ENCODE peak calls at places on chromosomes 4 and X, in eight cellular contexts. G, Y, C, Z, B, W, X and I are unnamed samples.

GRCh38 chr4:2700031-2700430 is 56.1 kb downstream of the TNIP2 start:
- DNase-seq in G (no peak), Y (no peak), C (no peak), Z (no peak), B (no peak), W (no peak), X (no peak), I (no peak)

GRCh38 chrX:16436348-16437188 is 213.4 kb upstream of the S100G start:
- DNase-seq in G (peak), Y (peak), C (peak), Z (peak), B (no peak), W (peak), X (peak), I (peak)

GRCh38 chr4:14035076-14035475 is 407.6 kb upstream of the BOD1L1 start:
- DNase-seq in G (no peak), Y (no peak), C (no peak), Z (no peak), B (no peak), W (no peak), X (no peak), I (no peak)

GRCh38 chr4:102139932-102140331 is 205.3 kb downstream of the SLC39A8 start:
- DNase-seq in G (no peak), Y (no peak), C (no peak), Z (no peak), B (no peak), W (no peak), X (no peak), I (no peak)

GRCh38 chrX:153741446-153741845 is 16.8 kb downstream of the ABCD1 start:
- DNase-seq in G (no peak), Y (no peak), C (no peak), Z (no peak), B (no peak), W (no peak), X (no peak), I (no peak)

GRCh38 chrX:127552571-127552970 is 499.6 kb downstream of the ACTRT1 start:
- DNase-seq in G (no peak), Y (no peak), C (no peak), Z (no peak), B (no peak), W (no peak), X (no peak), I (no peak)

GRCh38 chr4:105277702-105278101 is 131.0 kb downstream of the TET2 start:
- DNase-seq in G (no peak), Y (no peak), C (no peak), Z (no peak), B (no peak), W (no peak), X (no peak), I (no peak)

GRCh38 chrX:3548743-3549441 is 164.6 kb downstream of the PRKX start:
- DNase-seq in G (no peak), Y (no peak), C (no peak), Z (no peak), B (peak), W (no peak), X (peak), I (no peak)

GRCh38 chr4:75249739-75250138 is 264.5 kb downstream of the RCHY1 start:
- DNase-seq in G (no peak), Y (no peak), C (no peak), Z (no peak), B (no peak), W (no peak), X (no peak), I (no peak)

GRCh38 chr4:165383757-165384156 is 4.9 kb downstream of the CPE start:
- DNase-seq in G (no peak), Y (no peak), C (no peak), Z (no peak), B (no peak), W (no peak), X (no peak), I (no peak)

GRCh38 chr4:120331486-120332281 is 265.0 kb upstream of the MAD2L1 start:
- DNase-seq in G (no peak), Y (peak), C (no peak), Z (no peak), B (no peak), W (no peak), X (no peak), I (peak)

GRCh38 chr4:125322363-125322730 is 7.6 kb downstream of the FAT4 start:
- DNase-seq in G (no peak), Y (no peak), C (no peak), Z (peak), B (no peak), W (no peak), X (no peak), I (no peak)

GRCh38 chr4:88225216-88226107 is 58.9 kb downstream of the PPM1K start:
- DNase-seq in G (no peak), Y (no peak), C (no peak), Z (no peak), B (no peak), W (no peak), X (no peak), I (no peak)

GRCh38 chr4:168765726-168766125 is 244.3 kb downstream of the CBR4 start:
- DNase-seq in G (no peak), Y (peak), C (peak), Z (peak), B (no peak), W (no peak), X (no peak), I (no peak)

GRCh38 chr4:176038789-176039188 is 26.9 kb upstream of the WDR17 start:
- DNase-seq in G (no peak), Y (no peak), C (no peak), Z (no peak), B (no peak), W (no peak), X (no peak), I (no peak)

GRCh38 chr4:78336093-78336943 is 215.3 kb upstream of the ANXA3 start:
- DNase-seq in G (no peak), Y (no peak), C (peak), Z (no peak), B (no peak), W (no peak), X (no peak), I (no peak)

GRCh38 chrX:153865685-153866084 is 20.3 kb downstream of the L1CAM start:
- DNase-seq in G (no peak), Y (no peak), C (no peak), Z (no peak), B (no peak), W (no peak), X (no peak), I (no peak)

GRCh38 chr4:107050525-107051135 is 14.5 kb upstream of the DKK2 start:
- DNase-seq in G (no peak), Y (no peak), C (no peak), Z (no peak), B (no peak), W (no peak), X (peak), I (no peak)

GRCh38 chr4:24979554-24979953 is 51.2 kb downstream of the LGI2 start:
- DNase-seq in G (no peak), Y (no peak), C (no peak), Z (peak), B (no peak), W (peak), X (no peak), I (no peak)

GRCh38 chr4:76803522-76803921 is 94.4 kb downstream of the SOWAHB start:
- DNase-seq in G (no peak), Y (peak), C (peak), Z (no peak), B (peak), W (no peak), X (no peak), I (no peak)

GRCh38 chr4:150982557-150983233 is 32.4 kb downstream of the LRBA start:
- DNase-seq in G (no peak), Y (no peak), C (no peak), Z (no peak), B (no peak), W (no peak), X (no peak), I (no peak)

GRCh38 chr4:128782875-128783614 is 26.5 kb upstream of the JADE1 start:
- DNase-seq in G (no peak), Y (no peak), C (no peak), Z (peak), B (no peak), W (no peak), X (no peak), I (no peak)

GRCh38 chr4:13983189-13983790 is 355.8 kb upstream of the BOD1L1 start:
- DNase-seq in G (no peak), Y (peak), C (no peak), Z (no peak), B (no peak), W (no peak), X (no peak), I (no peak)

GRCh38 chrX:111467896-111468295 is 43.5 kb upstream of the SERTM2 start:
- DNase-seq in G (no peak), Y (no peak), C (no peak), Z (peak), B (no peak), W (no peak), X (no peak), I (no peak)

GRCh38 chr4:138951764-138952163 is 63.8 kb upstream of the NOCT start:
- DNase-seq in G (no peak), Y (no peak), C (no peak), Z (peak), B (no peak), W (no peak), X (no peak), I (no peak)

GRCh38 chrX:79065696-79066095 is 78.8 kb upstream of the GPR174 start:
- DNase-seq in G (no peak), Y (no peak), C (no peak), Z (no peak), B (no peak), W (no peak), X (peak), I (no peak)

GRCh38 chr4:40736910-40737309 is 12.8 kb upstream of the NSUN7 start:
- DNase-seq in G (no peak), Y (no peak), C (no peak), Z (no peak), B (no peak), W (no peak), X (peak), I (peak)

GRCh38 chr4:168589154-168589553 is 92.3 kb downstream of the PALLD start:
- DNase-seq in G (no peak), Y (peak), C (peak), Z (peak), B (no peak), W (no peak), X (no peak), I (no peak)

GRCh38 chrX:22674947-22675346 is 324.8 kb upstream of the DDX53 start:
- DNase-seq in G (no peak), Y (no peak), C (no peak), Z (no peak), B (no peak), W (no peak), X (no peak), I (no peak)

GRCh38 chr4:185559913-185560281 is 24.6 kb upstream of the PDLIM3 start:
- DNase-seq in G (no peak), Y (peak), C (peak), Z (no peak), B (no peak), W (no peak), X (no peak), I (no peak)

GRCh38 chrX:42673411-42673810 is 104.6 kb downstream of the PPP1R2C start:
- DNase-seq in G (no peak), Y (no peak), C (no peak), Z (no peak), B (no peak), W (no peak), X (no peak), I (no peak)

GRCh38 chr4:150337709-150338108 is 244.2 kb upstream of the MAB21L2 start:
- DNase-seq in G (no peak), Y (no peak), C (no peak), Z (no peak), B (peak), W (no peak), X (no peak), I (no peak)

GRCh38 chr4:55312491-55313101 is 33.4 kb upstream of the SRD5A3 start:
- DNase-seq in G (peak), Y (peak), C (peak), Z (peak), B (no peak), W (peak), X (peak), I (peak)

GRCh38 chr4:169254546-169254983 is 16.2 kb downstream of the SH3RF1 start:
- DNase-seq in G (no peak), Y (no peak), C (no peak), Z (no peak), B (peak), W (peak), X (no peak), I (no peak)

GRCh38 chrX:114905251-114905650 is 112.2 kb downstream of the IL13RA2 start:
- DNase-seq in G (no peak), Y (no peak), C (no peak), Z (no peak), B (no peak), W (no peak), X (no peak), I (no peak)

GRCh38 chr4:79977131-79977840 is 95.7 kb downstream of the ANTXR2 start:
- DNase-seq in G (no peak), Y (no peak), C (no peak), Z (no peak), B (no peak), W (no peak), X (no peak), I (no peak)

GRCh38 chrX:69504626-69505612 is 793 bp downstream of the NALF2 start:
- DNase-seq in G (peak), Y (no peak), C (no peak), Z (no peak), B (no peak), W (peak), X (peak), I (no peak)

GRCh38 chrX:69505772-69506616 is 1.9 kb downstream of the NALF2 start:
- DNase-seq in G (no peak), Y (no peak), C (no peak), Z (no peak), B (no peak), W (peak), X (peak), I (no peak)

GRCh38 chrX:69503228-69503834 is 795 bp upstream of the NALF2 start:
- DNase-seq in G (no peak), Y (no peak), C (no peak), Z (no peak), B (no peak), W (no peak), X (peak), I (no peak)

GRCh38 chrX:69501433-69501832 is 2.7 kb upstream of the NALF2 start:
- DNase-seq in G (peak), Y (peak), C (no peak), Z (no peak), B (no peak), W (peak), X (peak), I (no peak)

DNA sequence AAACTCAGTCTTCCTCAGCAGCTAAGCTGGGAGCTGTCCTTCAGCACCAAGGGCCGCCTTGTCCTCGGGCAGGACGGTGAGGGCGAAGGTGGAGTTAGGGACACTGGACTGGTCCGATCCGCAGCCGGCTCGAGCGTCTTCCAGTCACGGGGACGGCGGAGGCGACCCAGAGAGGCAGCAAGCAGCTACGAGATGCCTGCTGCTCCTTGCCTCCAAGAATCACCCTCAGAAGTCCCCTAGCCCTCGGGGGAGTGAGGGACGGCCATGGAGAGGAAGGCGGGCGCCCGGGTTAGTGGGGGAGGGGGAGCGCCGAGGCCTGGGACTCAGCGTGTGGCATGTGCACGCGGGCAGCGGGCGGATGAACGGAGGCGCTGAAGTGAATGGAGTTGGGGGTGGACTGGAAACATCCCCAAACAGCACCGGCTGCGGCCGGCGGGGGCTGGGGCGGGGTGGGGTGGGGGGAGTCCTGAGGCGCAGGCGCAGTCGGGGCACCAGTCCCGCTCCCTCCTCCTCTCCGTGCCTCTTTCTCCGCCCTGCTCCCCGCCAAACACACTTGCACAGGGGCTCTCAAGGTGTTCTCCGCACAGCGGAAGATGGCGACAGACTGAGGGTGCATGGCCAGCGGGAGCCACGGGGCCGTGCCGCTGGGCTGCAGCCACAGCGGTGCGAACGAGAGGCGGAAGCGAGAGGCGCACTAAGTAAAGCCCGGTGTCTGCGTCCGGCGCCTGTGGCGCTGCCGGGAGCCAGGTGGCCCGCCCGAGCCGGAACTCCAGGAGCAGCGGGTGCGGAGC is at the start of gene NALF2:
- DNase-seq in G (peak), Y (peak), C (no peak), Z (peak), B (no peak), W (peak), X (peak), I (peak)
- TF ChIP-seq CTCF in G (no peak), Y (no peak), C (no peak), Z (no peak), B (no peak), W (no peak), X (no peak), I (no peak)

GRCh38 chr4:6910340-6910959 is 824 bp downstream of the TBC1D14 start:
- DNase-seq in G (peak), Y (peak), C (no peak), Z (no peak), B (no peak), W (no peak), X (no peak), I (no peak)
- TF ChIP-seq CTCF in G (peak), Y (peak), C (no peak), Z (no peak), B (peak), W (no peak), X (peak), I (no peak)

DNA sequence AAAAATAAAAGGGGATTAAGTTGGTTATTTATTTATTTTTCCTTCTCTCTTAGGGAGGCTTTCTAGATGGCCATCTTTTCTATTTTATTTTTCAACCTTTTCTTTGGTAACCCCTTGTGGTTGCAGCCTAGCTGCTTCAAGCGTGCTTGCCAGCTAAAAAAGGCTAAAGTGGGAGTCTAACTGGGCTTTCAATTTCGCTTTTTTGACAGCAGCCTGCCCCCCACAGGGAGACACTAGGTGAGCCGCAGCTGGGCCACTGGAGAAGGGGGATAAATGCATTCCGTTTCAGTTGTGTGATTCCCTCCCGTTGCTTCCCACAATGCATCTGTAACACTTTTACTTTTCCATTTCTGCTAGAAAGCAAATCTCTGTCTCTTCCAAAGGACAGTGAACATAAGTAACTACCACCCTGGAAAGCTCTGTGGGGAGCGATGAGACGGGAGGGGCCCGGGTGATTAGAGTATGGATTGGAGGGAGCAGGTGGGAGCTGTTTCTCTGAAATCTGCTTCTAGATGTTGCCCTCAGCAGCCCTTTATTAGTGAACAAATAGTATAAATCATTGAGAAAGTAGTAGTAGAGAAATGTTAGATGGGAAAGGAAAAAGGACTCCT is 86.2 kb upstream of the RAPGEF2 start:
- DNase-seq in G (peak), Y (no peak), C (no peak), Z (no peak), B (no peak), W (no peak), X (no peak), I (peak)
- TF ChIP-seq CTCF in G (no peak), Y (no peak), C (no peak), Z (no peak), B (peak), W (no peak), X (no peak), I (peak)

GRCh38 chr4:92519727-92520126 is 216.0 kb downstream of the GRID2 start:
- DNase-seq in G (no peak), Y (no peak), C (no peak), Z (no peak), B (no peak), W (no peak), X (no peak), I (no peak)
- TF ChIP-seq CTCF in G (no peak), Y (no peak), C (no peak), Z (no peak), B (no peak), W (no peak), X (no peak), I (no peak)

GRCh38 chr4:71772592-71772991 is 11.3 kb downstream of the GC start:
- DNase-seq in G (no peak), Y (no peak), C (no peak), Z (no peak), B (no peak), W (no peak), X (no peak), I (no peak)
- TF ChIP-seq CTCF in G (no peak), Y (no peak), C (no peak), Z (no peak), B (no peak), W (no peak), X (peak), I (no peak)